ENCODE peak calls at places on chromosomes 1 and 21, in six cellular contexts. One of them, this sample, is unnamed.

GRCh38 chr1:78560811-78561210 is 59.4 kb upstream of the IFI44L start:
- DNase-seq in spleen: no peak
- DNase-seq in ovary: no peak
- DNase-seq in fibroblast of lung: no peak
- DNase-seq in transverse colon: no peak
- DNase-seq in heart left ventricle: no peak
- DNase-seq in this sample: no peak

GRCh38 chr21:27425574-27425973 is 458.7 kb upstream of the ADAMTS5 start:
- DNase-seq in spleen: no peak
- DNase-seq in ovary: no peak
- DNase-seq in fibroblast of lung: peak; percentile 55
- DNase-seq in transverse colon: no peak
- DNase-seq in heart left ventricle: no peak
- DNase-seq in this sample: no peak

GRCh38 chr1:94481473-94481933 is 60.1 kb downstream of the F3 start:
- DNase-seq in fibroblast of lung: peak; percentile 64
- DNase-seq in ovary: peak; percentile 25
- DNase-seq in spleen: no peak
- DNase-seq in transverse colon: peak; percentile 23
- DNase-seq in heart left ventricle: peak; percentile 28
- DNase-seq in this sample: peak; percentile 42

GRCh38 chr1:42971848-42972291 is 13.2 kb upstream of the SLC2A1 start:
- DNase-seq in fibroblast of lung: peak; percentile 90
- DNase-seq in spleen: peak; percentile 33
- DNase-seq in transverse colon: peak; percentile 76
- DNase-seq in heart left ventricle: no peak
- DNase-seq in ovary: no peak
- DNase-seq in this sample: no peak

GRCh38 chr1:113903496-113904291 is 905 bp downstream of the AP4B1 start:
- DNase-seq in fibroblast of lung: no peak
- DNase-seq in ovary: no peak
- DNase-seq in transverse colon: no peak
- DNase-seq in spleen: no peak
- DNase-seq in heart left ventricle: no peak
- DNase-seq in this sample: no peak

GRCh38 chr21:42818328-42818749 is 61.0 kb downstream of the WDR4 start:
- DNase-seq in heart left ventricle: peak; percentile 48
- DNase-seq in ovary: no peak
- DNase-seq in fibroblast of lung: peak; percentile 36
- DNase-seq in transverse colon: peak; percentile 73
- DNase-seq in spleen: peak; percentile 88
- DNase-seq in this sample: peak; percentile 23

GRCh38 chr1:243501002-243501401 is 245.2 kb downstream of the SDCCAG8 start:
- DNase-seq in transverse colon: no peak
- DNase-seq in spleen: no peak
- DNase-seq in ovary: no peak
- DNase-seq in heart left ventricle: no peak
- DNase-seq in fibroblast of lung: peak; percentile 92
- DNase-seq in this sample: no peak

GRCh38 chr21:40166291-40166843 is 299.1 kb downstream of the PCP4 start:
- DNase-seq in heart left ventricle: no peak
- DNase-seq in ovary: no peak
- DNase-seq in transverse colon: no peak
- DNase-seq in spleen: no peak
- DNase-seq in fibroblast of lung: peak; percentile 68
- DNase-seq in this sample: no peak

GRCh38 chr1:67213164-67213563 is 46.9 kb downstream of the IL23R start:
- DNase-seq in transverse colon: no peak
- DNase-seq in heart left ventricle: no peak
- DNase-seq in spleen: no peak
- DNase-seq in fibroblast of lung: peak; percentile 14
- DNase-seq in ovary: no peak
- DNase-seq in this sample: no peak

GRCh38 chr21:21158376-21158918 is 160.2 kb downstream of the NCAM2 start:
- DNase-seq in spleen: no peak
- DNase-seq in heart left ventricle: no peak
- DNase-seq in ovary: no peak
- DNase-seq in fibroblast of lung: no peak
- DNase-seq in transverse colon: no peak
- DNase-seq in this sample: no peak

GRCh38 chr1:201693019-201693372 is 136.0 kb upstream of the IPO9 start:
- DNase-seq in ovary: no peak
- DNase-seq in transverse colon: peak; percentile 50
- DNase-seq in heart left ventricle: no peak
- DNase-seq in fibroblast of lung: no peak
- DNase-seq in spleen: no peak
- DNase-seq in this sample: no peak

GRCh38 chr1:173253046-173253445 is 45.9 kb upstream of the TNFSF4 start:
- DNase-seq in heart left ventricle: no peak
- DNase-seq in spleen: no peak
- DNase-seq in ovary: no peak
- DNase-seq in fibroblast of lung: peak; percentile 84
- DNase-seq in transverse colon: no peak
- DNase-seq in this sample: no peak

GRCh38 chr21:16891821-16892220 is 621.0 kb upstream of the CXADR start:
- DNase-seq in transverse colon: no peak
- DNase-seq in ovary: no peak
- DNase-seq in spleen: no peak
- DNase-seq in fibroblast of lung: peak; percentile 97
- DNase-seq in heart left ventricle: no peak
- DNase-seq in this sample: no peak

GRCh38 chr1:27966402-27967105 is 6.8 kb downstream of the XKR8 start:
- DNase-seq in heart left ventricle: no peak
- DNase-seq in spleen: no peak
- DNase-seq in fibroblast of lung: peak; percentile 49
- DNase-seq in ovary: no peak
- DNase-seq in transverse colon: no peak
- DNase-seq in this sample: no peak

DNA sequence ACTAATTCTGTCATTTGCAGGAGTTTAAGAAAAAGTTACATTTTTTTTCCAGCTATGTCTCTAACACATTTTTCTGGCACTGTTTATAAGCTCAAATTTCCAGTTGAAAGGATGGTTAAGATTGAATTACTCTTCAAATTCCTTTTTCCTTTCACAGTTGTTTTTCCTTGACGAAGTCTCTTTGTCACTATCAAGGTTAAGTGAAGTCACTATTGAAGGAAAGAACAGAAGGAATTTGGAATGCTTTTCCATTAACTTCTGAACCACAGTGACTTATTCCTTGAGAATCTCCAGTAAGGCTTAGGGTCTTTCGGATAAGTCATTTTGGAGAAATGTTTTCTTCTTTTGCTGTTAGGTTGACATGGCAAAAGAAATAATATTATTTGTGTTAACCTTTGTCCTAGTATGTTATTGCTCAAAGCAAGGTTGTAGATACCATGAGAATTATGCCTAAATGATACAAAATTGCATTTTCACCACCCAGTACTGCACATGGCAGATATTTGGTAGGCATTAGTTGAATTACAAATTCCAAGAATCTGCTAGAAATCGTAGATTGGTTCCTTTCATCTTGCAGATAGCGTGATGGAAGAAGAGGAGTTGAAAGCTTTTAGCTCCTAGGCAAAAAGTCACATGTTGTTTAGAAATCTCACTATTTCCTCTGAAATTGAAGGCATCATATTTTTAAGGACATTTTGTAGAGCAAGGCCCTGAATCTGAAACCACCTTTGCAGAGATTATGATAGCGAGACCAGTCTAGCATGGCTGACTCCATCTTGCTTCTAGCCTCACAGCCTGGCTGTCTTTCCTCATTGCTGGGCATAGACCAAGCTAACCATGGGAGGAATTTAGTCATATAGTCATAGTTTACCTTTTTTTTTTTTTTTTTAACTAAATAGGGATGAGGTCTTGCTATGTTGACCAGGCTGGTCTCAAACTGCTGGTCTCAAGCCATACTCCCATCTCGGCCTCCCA is 42.6 kb upstream of the ZNF326 start:
- DNase-seq in heart left ventricle: no peak
- DNase-seq in transverse colon: no peak
- DNase-seq in fibroblast of lung: peak; percentile 96
- DNase-seq in spleen: no peak
- DNase-seq in ovary: no peak
- DNase-seq in this sample: no peak
- H3K27ac ChIP-seq in heart left ventricle: no peak overlapping the region
- H3K27ac ChIP-seq in transverse colon: no peak overlapping the region
- H3K27ac ChIP-seq in fibroblast of lung: peak overlapping the region; percentile 92
- H3K27ac ChIP-seq in spleen: no peak overlapping the region
- H3K27ac ChIP-seq in ovary: no peak overlapping the region
- H3K27ac ChIP-seq in this sample: no peak overlapping the region

GRCh38 chr1:21779613-21780521 is 3.1 kb downstream of the USP48 start:
- DNase-seq in heart left ventricle: no peak
- DNase-seq in spleen: no peak
- DNase-seq in transverse colon: no peak
- DNase-seq in ovary: no peak
- DNase-seq in fibroblast of lung: no peak
- DNase-seq in this sample: no peak

GRCh38 chr1:21778405-21778727 is 4.6 kb downstream of the USP48 start:
- DNase-seq in ovary: no peak
- DNase-seq in heart left ventricle: no peak
- DNase-seq in transverse colon: no peak
- DNase-seq in spleen: no peak
- DNase-seq in fibroblast of lung: no peak
- DNase-seq in this sample: no peak

GRCh38 chr1:21783679-21784603 is 992 bp upstream of the USP48 start:
- DNase-seq in fibroblast of lung: peak; percentile 96
- DNase-seq in ovary: peak; percentile 38
- DNase-seq in spleen: peak; percentile 82
- DNase-seq in heart left ventricle: no peak
- DNase-seq in transverse colon: peak; percentile 15
- DNase-seq in this sample: no peak

GRCh38 chr1:21782868-21783678 is at the start of gene USP48:
- DNase-seq in ovary: peak; percentile 96
- DNase-seq in fibroblast of lung: peak; percentile 91
- DNase-seq in transverse colon: peak; percentile 98
- DNase-seq in heart left ventricle: peak; percentile 98
- DNase-seq in spleen: peak; percentile 100
- DNase-seq in this sample: peak; percentile 98

GRCh38 chr1:21781971-21782867 is 730 bp downstream of the USP48 start:
- DNase-seq in fibroblast of lung: peak; percentile 57
- DNase-seq in transverse colon: peak; percentile 63
- DNase-seq in ovary: no peak
- DNase-seq in heart left ventricle: no peak
- DNase-seq in spleen: no peak
- DNase-seq in this sample: peak; percentile 39
- TF ChIP-seq CTCF in fibroblast of lung: peak; percentile 36
- TF ChIP-seq CTCF in transverse colon: no peak
- TF ChIP-seq CTCF in ovary: no peak
- TF ChIP-seq CTCF in heart left ventricle: peak; percentile 39
- TF ChIP-seq CTCF in spleen: peak; percentile 25
- TF ChIP-seq CTCF in this sample: peak; percentile 44

GRCh38 chr1:233391338-233391737 is 63.8 kb downstream of the MAP3K21 start:
- DNase-seq in spleen: no peak
- DNase-seq in ovary: no peak
- DNase-seq in fibroblast of lung: no peak
- DNase-seq in transverse colon: no peak
- DNase-seq in heart left ventricle: no peak
- DNase-seq in this sample: no peak
- H3K4me1 ChIP-seq in spleen: no peaks in the 10 kb centered on the region
- H3K4me1 ChIP-seq in ovary: no peaks in the 10 kb centered on the region
- H3K4me1 ChIP-seq in fibroblast of lung: no peaks in the 10 kb centered on the region
- H3K4me1 ChIP-seq in transverse colon: no peaks in the 10 kb centered on the region
- H3K4me1 ChIP-seq in heart left ventricle: no peaks in the 10 kb centered on the region
- H3K4me1 ChIP-seq in this sample: no peaks in the 10 kb centered on the region

GRCh38 chr1:8093221-8093980 is 67.3 kb upstream of the ERRFI1 start:
- DNase-seq in transverse colon: peak; percentile 35
- DNase-seq in spleen: no peak
- DNase-seq in fibroblast of lung: no peak
- DNase-seq in heart left ventricle: no peak
- DNase-seq in ovary: no peak
- DNase-seq in this sample: no peak
- H3K27ac ChIP-seq in transverse colon: peak overlapping the region; percentile 83
- H3K27ac ChIP-seq in spleen: no peak overlapping the region
- H3K27ac ChIP-seq in fibroblast of lung: peak overlapping the region; percentile 93
- H3K27ac ChIP-seq in heart left ventricle: no peak overlapping the region
- H3K27ac ChIP-seq in ovary: no peak overlapping the region
- H3K27ac ChIP-seq in this sample: no peak overlapping the region

GRCh38 chr1:222358100-222358499 is 189.8 kb downstream of the HHIPL2 start:
- DNase-seq in spleen: no peak
- DNase-seq in ovary: no peak
- DNase-seq in heart left ventricle: no peak
- DNase-seq in fibroblast of lung: no peak
- DNase-seq in transverse colon: no peak
- DNase-seq in this sample: no peak
- TF ChIP-seq CTCF in spleen: no peak
- TF ChIP-seq CTCF in ovary: no peak
- TF ChIP-seq CTCF in heart left ventricle: no peak
- TF ChIP-seq CTCF in fibroblast of lung: no peak
- TF ChIP-seq CTCF in transverse colon: no peak
- TF ChIP-seq CTCF in this sample: no peak

GRCh38 chr1:25698252-25698651 is 81.7 kb downstream of the MAN1C1 start:
- DNase-seq in ovary: no peak
- DNase-seq in fibroblast of lung: peak; percentile 70
- DNase-seq in spleen: no peak
- DNase-seq in transverse colon: no peak
- DNase-seq in heart left ventricle: no peak
- DNase-seq in this sample: no peak

GRCh38 chr1:25701030-25701785 is 84.6 kb downstream of the MAN1C1 start:
- DNase-seq in transverse colon: no peak
- DNase-seq in spleen: no peak
- DNase-seq in ovary: no peak
- DNase-seq in fibroblast of lung: no peak
- DNase-seq in heart left ventricle: no peak
- DNase-seq in this sample: no peak

GRCh38 chr1:25700626-25701025 is 84.0 kb downstream of the MAN1C1 start:
- DNase-seq in fibroblast of lung: no peak
- DNase-seq in heart left ventricle: peak; percentile 48
- DNase-seq in transverse colon: no peak
- DNase-seq in spleen: no peak
- DNase-seq in ovary: no peak
- DNase-seq in this sample: peak; percentile 34

GRCh38 chr1:25699501-25700089 is 83.0 kb downstream of the MAN1C1 start:
- DNase-seq in heart left ventricle: peak; percentile 89
- DNase-seq in fibroblast of lung: no peak
- DNase-seq in ovary: no peak
- DNase-seq in transverse colon: no peak
- DNase-seq in spleen: no peak
- DNase-seq in this sample: peak; percentile 61

DNA sequence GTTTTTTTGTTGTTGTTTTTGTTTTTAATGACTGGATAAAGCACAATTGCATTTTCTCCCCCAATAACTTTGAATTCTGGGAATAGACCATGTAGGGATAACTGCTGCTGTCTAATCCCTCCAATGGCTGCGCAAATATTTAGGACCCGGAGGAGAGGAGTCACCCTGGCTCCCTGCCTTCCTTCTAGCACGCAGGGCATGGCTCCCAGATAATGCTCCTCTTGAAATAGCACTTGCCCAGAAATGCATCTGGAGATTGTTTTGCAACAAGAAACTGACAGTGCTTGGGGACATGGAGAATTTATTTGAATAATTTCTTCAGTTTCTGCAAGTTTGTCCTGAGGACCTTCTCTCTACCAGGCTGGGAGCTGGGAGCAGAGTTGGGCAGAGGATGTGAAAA is 83.5 kb downstream of the MAN1C1 start:
- DNase-seq in ovary: peak; percentile 73
- DNase-seq in fibroblast of lung: peak; percentile 65
- DNase-seq in transverse colon: peak; percentile 47
- DNase-seq in heart left ventricle: peak; percentile 87
- DNase-seq in spleen: no peak
- DNase-seq in this sample: peak; percentile 82
- H3K4me1 ChIP-seq in ovary: peaks cover 37% of the 10 kb centered on the region
- H3K4me1 ChIP-seq in fibroblast of lung: peaks cover 26% of the 10 kb centered on the region
- H3K4me1 ChIP-seq in transverse colon: peaks cover 8% of the 10 kb centered on the region
- H3K4me1 ChIP-seq in heart left ventricle: peaks cover 83% of the 10 kb centered on the region
- H3K4me1 ChIP-seq in spleen: peaks cover 56% of the 10 kb centered on the region
- H3K4me1 ChIP-seq in this sample: peaks cover 99% of the 10 kb centered on the region

This sample was measured in heart right ventricle.